ENCODE peak calls at places on chromosomes 2 and 18, in nine cellular contexts. K is SK-N-SH, X is upper lobe of right lung, V is H9, T is heart left ventricle, A is HFFc6, P is cardiac muscle cell, C is OCI-LY7, W is mesothelial cell of epicardium. I is an unnamed sample.

GRCh38 chr2:144325086-144325485 is 194.8 kb downstream of the ZEB2 start:
- DNase-seq in C (peak; percentile 31), X (no peak), W (no peak), V (no peak), P (no peak), K (no peak), T (no peak), A (no peak), I (no peak)

GRCh38 chr2:107633580-107634147 is 193.0 kb upstream of the RGPD4 start:
- DNase-seq in C (no peak), W (no peak), P (no peak), K (no peak), A (peak; percentile 76), T (no peak), V (no peak), X (no peak), I (no peak)

GRCh38 chr2:96386470-96386869 is 50.9 kb downstream of the NCAPH start:
- DNase-seq in C (no peak), K (no peak), X (no peak), A (no peak), T (no peak), V (no peak), W (no peak), P (no peak), I (no peak)

GRCh38 chr2:153595939-153596338 is 117.4 kb upstream of the RPRM start:
- DNase-seq in T (no peak), W (no peak), P (peak; percentile 20), A (no peak), K (no peak), X (no peak), V (peak; percentile 37), C (no peak), I (no peak)

GRCh38 chr2:171154348-171154747 is 6.3 kb downstream of the TLK1 start:
- DNase-seq in K (no peak), X (no peak), A (no peak), T (no peak), C (peak; percentile 48), W (no peak), V (no peak), P (no peak), I (no peak)

GRCh38 chr2:202237787-202238233 is 587 bp downstream of the SUMO1 start:
- DNase-seq in T (peak; percentile 27), P (peak; percentile 62), V (peak; percentile 45), A (peak; percentile 55), K (peak; percentile 61), X (peak; percentile 64), W (peak; percentile 64), C (no peak), I (no peak)

GRCh38 chr18:79851981-79852380 is 54.2 kb downstream of the KCNG2 start:
- DNase-seq in K (no peak), T (no peak), A (no peak), V (no peak), P (no peak), C (no peak), X (peak; percentile 44), W (no peak), I (no peak)

GRCh38 chr2:198517961-198518360 is 713.6 kb downstream of the PLCL1 start:
- DNase-seq in W (no peak), A (no peak), P (no peak), K (no peak), T (no peak), X (no peak), V (no peak), C (no peak), I (no peak)

GRCh38 chr18:76382265-76382664 is 112.8 kb downstream of the ZNF516 start:
- DNase-seq in C (no peak), V (no peak), W (no peak), K (no peak), P (no peak), A (no peak), X (no peak), T (no peak), I (no peak)

GRCh38 chr2:53202063-53202462 is 565.5 kb upstream of the CHAC2 start:
- DNase-seq in C (no peak), V (no peak), A (peak; percentile 81), K (no peak), T (no peak), W (no peak), P (peak; percentile 32), X (no peak), I (no peak)
- TF ChIP-seq CTCF in C (no peak), V (no peak), A (peak; percentile 73), K (peak; percentile 56), T (peak; percentile 8), W (no peak), P (no peak), X (no peak), I (no peak)

DNA sequence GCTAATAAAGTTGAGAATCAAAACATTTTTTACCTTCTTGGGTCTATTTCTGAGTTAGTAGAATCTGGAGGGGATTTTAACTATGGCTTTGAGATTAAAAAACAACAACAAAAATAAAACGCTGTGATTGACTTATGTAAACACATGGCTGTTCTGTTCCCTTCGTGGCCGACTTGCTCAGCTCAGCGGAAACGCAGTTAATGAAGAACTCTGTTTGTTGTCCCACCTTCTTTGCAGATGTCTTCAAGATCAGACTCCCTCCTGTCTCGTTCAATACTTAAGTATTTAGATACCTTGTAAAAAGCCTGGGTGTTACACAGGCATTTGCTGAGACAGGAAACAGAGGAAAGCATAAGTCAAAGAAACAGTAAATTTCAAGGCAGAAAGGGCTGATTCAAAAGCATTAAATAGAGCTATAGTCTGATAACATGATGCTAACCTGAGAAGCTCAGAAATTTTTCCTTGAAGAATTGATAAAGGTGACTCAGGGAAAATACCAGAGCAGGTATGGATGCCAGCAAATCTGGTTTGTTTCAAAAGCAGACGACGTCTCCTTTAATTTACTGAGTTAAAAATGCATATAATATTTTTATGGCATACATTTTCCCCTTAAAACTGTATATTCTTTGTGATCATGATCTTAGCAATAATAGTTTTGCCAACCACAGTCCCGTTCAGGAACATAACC is 21.7 kb upstream of the POLI start:
- DNase-seq in K (no peak), A (no peak), W (no peak), P (no peak), V (no peak), T (no peak), X (no peak), C (peak; percentile 13), I (no peak)
- TF ChIP-seq CTCF in K (no peak), A (no peak), W (no peak), P (no peak), V (no peak), T (no peak), X (no peak), C (no peak), I (no peak)

GRCh38 chr2:45902379-45902778 is 250.9 kb downstream of the PRKCE start:
- DNase-seq in P (no peak), X (no peak), V (no peak), T (no peak), A (no peak), W (no peak), C (no peak), K (no peak), I (no peak)
- TF ChIP-seq CTCF in P (no peak), X (no peak), V (no peak), T (no peak), A (no peak), W (no peak), C (no peak), K (no peak), I (no peak)

DNA sequence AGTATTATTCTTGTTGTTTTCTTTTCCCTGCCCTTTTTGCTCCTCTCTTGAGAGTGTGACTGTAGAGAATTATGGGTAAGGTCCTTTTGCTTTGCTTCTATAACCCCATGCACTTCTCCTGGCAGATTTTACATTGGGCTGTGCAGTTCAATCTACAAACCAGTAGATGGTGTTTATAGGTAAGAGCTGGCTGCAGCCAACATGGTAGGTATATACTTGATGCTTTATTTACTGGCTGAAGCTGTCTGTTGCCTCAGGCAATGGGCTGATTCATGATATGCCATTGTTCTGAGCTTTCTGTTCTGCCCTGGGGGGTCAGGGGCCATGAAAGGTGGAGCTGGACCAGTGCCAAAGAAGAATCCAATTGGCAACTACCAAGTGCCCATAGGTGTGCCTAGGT is 48.3 kb upstream of the MYL1 start:
- DNase-seq in X (no peak), K (no peak), P (peak; percentile 24), C (peak; percentile 5), W (no peak), A (no peak), V (peak; percentile 28), T (no peak), I (no peak)
- TF ChIP-seq CTCF in X (no peak), K (peak; percentile 16), P (no peak), C (peak; percentile 49), W (no peak), A (peak; percentile 7), V (peak; percentile 52), T (peak; percentile 15), I (no peak)

DNA sequence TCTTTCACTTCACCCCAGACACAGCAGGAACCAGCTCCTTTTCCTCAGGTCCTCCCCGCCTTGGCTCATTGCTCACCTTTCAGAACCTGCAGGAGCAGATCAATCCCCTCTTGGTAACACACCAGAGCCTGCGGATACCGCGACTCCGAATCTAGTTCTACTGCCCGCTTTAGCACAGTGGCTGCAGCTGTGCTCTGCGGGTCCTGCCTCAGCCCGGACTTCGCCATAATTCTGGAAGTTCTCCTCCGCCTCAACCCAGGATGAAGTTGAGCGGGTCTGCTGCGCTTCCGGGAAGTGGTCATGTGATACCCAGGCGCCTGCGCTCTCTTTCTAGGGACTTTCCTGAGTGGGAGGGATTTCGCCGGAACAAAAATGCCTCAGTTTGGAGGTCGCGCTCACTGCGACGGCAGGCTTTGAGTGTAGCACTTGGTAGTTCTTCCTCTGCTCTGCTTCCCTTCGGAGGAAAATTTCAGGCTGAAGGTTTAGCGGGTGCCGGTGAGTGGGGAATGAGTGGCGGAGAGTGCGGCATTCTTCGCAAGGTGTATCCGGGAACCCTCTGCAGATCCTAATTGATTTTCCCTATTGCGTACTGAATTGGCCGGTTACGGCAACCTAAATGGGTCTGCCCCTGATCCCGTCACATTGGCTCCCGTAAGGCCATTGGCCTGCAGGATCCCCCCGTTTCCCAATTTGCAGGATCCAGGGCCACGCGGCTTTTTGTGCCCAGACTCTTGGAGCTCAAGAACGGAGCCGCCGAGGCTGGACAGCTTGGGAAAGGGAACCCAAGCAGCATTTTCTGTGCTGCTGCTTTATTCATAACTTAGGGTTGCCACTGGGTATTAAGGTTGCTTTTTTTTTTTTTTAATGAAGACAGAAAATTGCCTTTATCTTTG is at the start of the genes MITD1 and MRPL30:
- DNase-seq in K (peak; percentile 82), V (peak; percentile 94), T (peak; percentile 93), W (peak; percentile 92), C (peak; percentile 94), A (peak; percentile 92), P (peak; percentile 96), X (peak; percentile 94), I (peak; percentile 93)
- TF ChIP-seq CTCF in K (no peak), V (no peak), T (no peak), W (no peak), C (no peak), A (no peak), P (no peak), X (no peak), I (no peak)

I was measured in CD14-positive monocyte.